ENCODE peak calls at places on chromosome 14, in eight cellular contexts. Z, N, W, K, G, P, Y and B are unnamed samples.

GRCh38 chr14:29442720-29443119 is 484.9 kb downstream of the PRKD1 start:
- DNase-seq in Y (peak), W (no peak), G (peak), K (no peak), N (no peak), Z (no peak), P (no peak), B (peak)

GRCh38 chr14:90276627-90277367 is 20.4 kb downstream of the PSMC1 start:
- DNase-seq in K (peak), P (peak), Y (no peak), N (peak), G (peak), W (peak), Z (no peak), B (no peak)

GRCh38 chr14:58104808-58105207 is 47.2 kb downstream of the ARMH4 start:
- DNase-seq in K (no peak), N (no peak), P (no peak), Z (no peak), Y (peak), W (no peak), G (peak), B (no peak)

GRCh38 chr14:80315681-80316080 is 104.4 kb upstream of the DIO2 start:
- DNase-seq in W (no peak), Y (peak), P (no peak), Z (no peak), N (no peak), K (no peak), G (no peak), B (no peak)

GRCh38 chr14:67410313-67410712 is 1.7 kb downstream of the PLEK2 start:
- DNase-seq in P (no peak), G (no peak), K (peak), Z (peak), Y (no peak), N (no peak), W (no peak), B (no peak)

GRCh38 chr14:82528011-82528410 is 994.4 kb upstream of the SEL1L start:
- DNase-seq in K (no peak), G (no peak), N (no peak), Z (no peak), W (no peak), Y (no peak), P (no peak), B (no peak)

GRCh38 chr14:59677771-59678211 is 101.2 kb upstream of the CCDC175 start:
- DNase-seq in W (no peak), P (no peak), Z (no peak), K (no peak), G (no peak), N (no peak), Y (peak), B (no peak)

GRCh38 chr14:64951724-64952123 is 9.2 kb upstream of the GPX2 start:
- DNase-seq in N (no peak), G (no peak), P (no peak), W (no peak), Z (no peak), Y (no peak), K (no peak), B (no peak)

GRCh38 chr14:96207686-96208085 is 3.0 kb downstream of the BDKRB2 start:
- DNase-seq in N (no peak), G (no peak), Z (no peak), K (no peak), Y (no peak), W (no peak), P (no peak), B (no peak)

GRCh38 chr14:23142826-23143225 is 23.8 kb upstream of the CEBPE start:
- DNase-seq in K (no peak), N (no peak), W (no peak), P (no peak), G (no peak), Z (no peak), Y (no peak), B (no peak)

GRCh38 chr14:80055226-80055625 is 156.1 kb downstream of the DIO2 start:
- DNase-seq in Z (no peak), P (no peak), K (no peak), W (no peak), Y (peak), N (no peak), G (no peak), B (no peak)

GRCh38 chr14:37969511-37969979 is 238.2 kb upstream of the SSTR1 start:
- DNase-seq in N (peak), K (no peak), G (no peak), Z (no peak), P (no peak), Y (no peak), W (no peak), B (no peak)

GRCh38 chr14:86237733-86238132 is 707.8 kb downstream of the FLRT2 start:
- DNase-seq in Y (no peak), P (no peak), Z (no peak), G (no peak), W (no peak), N (peak), K (no peak), B (no peak)

GRCh38 chr14:41285193-41285748 is 321.4 kb upstream of the LRFN5 start:
- DNase-seq in Y (peak), P (no peak), N (peak), G (peak), W (no peak), K (no peak), Z (peak), B (no peak)

GRCh38 chr14:104826858-104827172 is 25.9 kb downstream of the ZBTB42 start:
- DNase-seq in Y (no peak), N (no peak), W (no peak), P (no peak), Z (no peak), K (no peak), G (peak), B (no peak)

GRCh38 chr14:104826197-104826857 is 25.4 kb downstream of the ZBTB42 start:
- DNase-seq in N (peak), Y (peak), P (peak), G (peak), K (peak), Z (peak), W (peak), B (peak)

GRCh38 chr14:104827173-104828055 is 26.5 kb downstream of the ZBTB42 start:
- DNase-seq in N (peak), K (peak), Z (peak), P (peak), W (peak), Y (peak), G (peak), B (peak)

DNA sequence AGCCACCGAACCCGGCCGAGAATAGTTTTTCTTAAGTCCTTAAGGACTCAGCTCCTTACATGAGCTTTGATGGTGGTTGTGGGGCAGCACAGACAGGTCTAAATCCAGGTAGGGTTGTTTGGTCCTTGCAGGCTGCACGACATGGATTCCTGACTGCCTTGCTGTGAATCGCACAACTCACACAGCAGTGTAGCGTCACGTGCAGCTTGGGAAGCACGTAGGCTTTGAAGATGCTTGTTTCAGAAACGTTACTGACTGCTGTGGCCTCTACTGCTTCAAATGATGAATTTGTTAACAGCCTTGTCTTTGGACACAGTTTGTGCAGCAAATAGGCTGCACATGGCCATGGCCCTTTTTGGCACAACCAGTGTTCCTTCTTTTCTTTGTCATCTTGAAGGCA is 29.9 kb downstream of the ZBTB42 start:
- DNase-seq in K (no peak), N (peak), P (no peak), G (no peak), Y (no peak), W (no peak), Z (no peak), B (no peak)
- TF ChIP-seq CTCF in K (no peak), N (no peak), P (no peak), G (no peak), Y (no peak), W (no peak), Z (no peak), B (no peak)

DNA sequence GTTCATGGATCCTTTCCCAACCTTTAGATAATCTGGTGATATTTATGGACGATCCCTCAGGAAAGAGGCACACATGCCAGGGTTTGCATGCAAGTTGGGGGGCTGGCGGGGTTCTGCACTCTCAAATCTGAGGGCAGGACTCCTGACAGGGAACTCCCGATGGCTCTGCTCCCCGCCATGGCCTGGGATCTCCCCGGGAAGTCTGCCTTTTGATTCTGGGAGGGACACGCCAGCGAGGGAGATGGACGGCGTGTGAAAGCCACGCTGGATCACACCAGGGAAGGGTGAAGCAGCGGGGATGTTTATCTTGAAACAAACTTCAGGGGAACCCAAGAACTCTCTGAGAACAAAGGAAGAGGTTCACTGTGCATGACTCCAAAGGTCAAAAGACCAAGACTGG is 43.6 kb downstream of the LGMN start:
- DNase-seq in N (no peak), Z (no peak), G (no peak), W (no peak), P (no peak), K (no peak), Y (no peak), B (no peak)
- H3K4me3 ChIP-seq in N (no peak), Z (no peak), G (no peak), W (no peak), P (no peak), K (no peak), Y (no peak), B (no peak)

DNA sequence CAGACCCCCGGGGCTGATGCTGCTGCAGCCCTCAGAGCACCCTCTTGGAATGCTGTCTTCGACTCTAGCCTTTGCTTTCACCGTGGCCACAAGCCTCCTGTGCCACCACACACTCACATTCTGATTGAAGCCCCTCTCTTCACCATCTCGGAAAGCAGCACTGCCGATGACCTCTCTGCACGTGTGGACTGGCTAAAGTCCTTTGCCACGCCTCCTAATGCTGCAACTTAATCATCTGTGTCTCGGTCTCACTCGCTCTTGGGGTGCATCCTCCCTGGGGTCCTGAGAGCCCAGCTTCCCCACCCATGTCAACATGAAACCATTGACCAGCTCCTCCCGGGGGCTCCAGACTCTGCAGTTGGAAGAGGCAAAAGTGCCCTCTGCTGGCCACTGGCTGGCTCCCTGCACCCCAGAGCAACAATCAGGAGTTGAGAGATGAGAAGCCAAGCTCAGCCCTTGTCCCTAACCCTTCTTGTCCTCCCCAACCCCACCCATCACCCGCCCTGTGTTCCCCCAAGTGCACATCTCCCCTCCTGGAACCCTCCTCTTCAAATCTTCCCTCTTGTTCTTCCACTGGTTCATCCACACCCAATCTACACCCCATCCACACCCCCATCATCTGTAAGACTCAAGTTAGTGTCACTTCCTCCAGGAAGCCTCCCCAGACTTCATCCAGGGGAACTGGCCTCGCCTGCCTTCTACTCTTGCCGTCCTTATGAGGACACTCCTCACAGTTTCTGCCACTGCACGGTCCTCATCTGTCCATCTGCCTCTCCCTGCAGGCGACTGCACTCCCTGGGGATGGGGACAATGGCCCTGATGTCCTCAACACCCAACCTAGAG is 23.6 kb upstream of the FAM181A start:
- DNase-seq in N (peak), K (no peak), Z (no peak), W (no peak), Y (no peak), P (no peak), G (no peak), B (no peak)
- TF ChIP-seq CTCF in N (peak), K (peak), Z (no peak), W (no peak), Y (peak), P (peak), G (peak), B (peak)

GRCh38 chr14:102828201-102828600 is 51.0 kb downstream of the TRAF3 start:
- DNase-seq in W (no peak), G (peak), K (no peak), N (no peak), Z (no peak), P (no peak), Y (no peak), B (no peak)

GRCh38 chr14:102826161-102826560 is 48.9 kb downstream of the TRAF3 start:
- DNase-seq in P (no peak), K (no peak), Z (no peak), Y (no peak), W (peak), G (no peak), N (no peak), B (no peak)

GRCh38 chr14:102826751-102827675 is 49.8 kb downstream of the TRAF3 start:
- DNase-seq in Z (no peak), Y (no peak), P (no peak), N (no peak), W (peak), K (no peak), G (no peak), B (no peak)

GRCh38 chr14:102829106-102829505 is 51.9 kb downstream of the TRAF3 start:
- DNase-seq in G (peak), W (no peak), Z (no peak), P (no peak), Y (peak), K (no peak), N (no peak), B (no peak)

GRCh38 chr14:102827716-102828115 is 50.5 kb downstream of the TRAF3 start:
- DNase-seq in K (no peak), Y (no peak), W (peak), P (no peak), N (no peak), G (no peak), Z (no peak), B (no peak)
- H3K4me3 ChIP-seq in K (peak), Y (no peak), W (no peak), P (peak), N (no peak), G (no peak), Z (no peak), B (no peak)

GRCh38 chr14:50736932-50737419 is 68.9 kb upstream of the SAV1 start:
- DNase-seq in P (no peak), Y (no peak), K (no peak), W (no peak), Z (no peak), G (no peak), N (no peak), B (peak)

GRCh38 chr14:50739186-50739585 is 71.1 kb upstream of the SAV1 start:
- DNase-seq in P (no peak), G (no peak), K (no peak), W (no peak), Z (no peak), N (no peak), Y (no peak), B (no peak)

GRCh38 chr14:50733479-50733878 is 65.4 kb upstream of the SAV1 start:
- DNase-seq in Z (no peak), P (no peak), Y (peak), G (no peak), N (no peak), K (no peak), W (no peak), B (no peak)

GRCh38 chr14:50740858-50741257 is 72.8 kb upstream of the SAV1 start:
- DNase-seq in P (no peak), N (no peak), W (no peak), Z (no peak), Y (peak), G (peak), K (no peak), B (no peak)

DNA sequence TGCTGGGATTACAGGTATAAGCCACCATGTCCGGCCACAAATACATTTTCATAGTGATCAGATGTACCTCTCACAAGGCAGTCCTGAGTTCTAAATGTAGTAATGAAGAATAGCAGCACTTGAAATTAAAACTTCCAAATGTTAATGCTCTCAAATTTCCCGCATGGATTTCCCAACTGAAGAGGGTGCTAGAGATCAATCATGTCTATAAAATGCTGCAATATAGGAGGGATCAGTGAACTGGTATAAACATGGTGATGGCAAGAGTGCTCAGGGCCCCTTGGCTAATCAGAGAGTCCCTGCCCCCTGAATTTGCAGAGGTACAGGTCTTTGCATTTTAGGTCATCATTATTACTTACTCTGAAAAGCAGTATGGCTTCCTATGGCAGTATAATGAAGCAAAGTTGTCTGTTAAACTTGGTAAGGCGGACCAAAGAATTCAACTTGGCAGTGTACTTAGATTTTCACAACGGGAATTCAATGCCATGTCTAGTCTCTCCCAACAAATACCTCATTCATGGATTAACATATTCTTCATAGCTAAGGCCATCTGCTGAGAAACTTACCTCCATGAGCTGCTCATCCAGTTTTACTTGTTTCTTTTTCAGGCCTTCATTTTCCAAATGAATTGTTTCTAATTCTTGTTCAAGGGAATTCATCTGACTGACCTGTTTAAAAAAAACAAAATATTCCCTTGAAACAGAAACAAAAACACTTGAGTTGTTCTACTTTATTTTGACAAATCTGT is 67.0 kb upstream of the SAV1 start:
- DNase-seq in Z (no peak), P (no peak), G (no peak), K (no peak), N (no peak), W (no peak), Y (no peak), B (no peak)
- TF ChIP-seq CTCF in Z (no peak), P (no peak), G (no peak), K (no peak), N (peak), W (no peak), Y (no peak), B (no peak)

GRCh38 chr14:100374270-100374669 is 51.1 kb downstream of the SLC25A47 start:
- DNase-seq in K (no peak), Z (no peak), Y (no peak), W (no peak), N (no peak), P (no peak), G (no peak), B (peak)
- H3K4me3 ChIP-seq in K (peak), Z (no peak), Y (peak), W (peak), N (peak), P (peak), G (no peak), B (peak)

GRCh38 chr14:68790656-68791077 is 2.2 kb downstream of the ZFP36L1 start:
- DNase-seq in N (peak), G (peak), W (peak), K (no peak), Z (peak), P (no peak), Y (no peak), B (no peak)

GRCh38 chr14:68787235-68787727 is 5.6 kb downstream of the ZFP36L1 start:
- DNase-seq in Z (no peak), Y (no peak), G (peak), K (no peak), P (no peak), N (peak), W (no peak), B (peak)

GRCh38 chr14:68788275-68789001 is 4.4 kb downstream of the ZFP36L1 start:
- DNase-seq in Z (no peak), W (no peak), G (no peak), N (no peak), Y (peak), K (no peak), P (no peak), B (no peak)

GRCh38 chr14:68789798-68790655 is 2.8 kb downstream of the ZFP36L1 start:
- DNase-seq in P (no peak), G (peak), K (no peak), Z (no peak), Y (peak), N (peak), W (peak), B (no peak)

GRCh38 chr14:68789002-68789797 is 3.7 kb downstream of the ZFP36L1 start:
- DNase-seq in K (peak), G (peak), Z (peak), P (peak), N (peak), W (peak), Y (peak), B (peak)
- TF ChIP-seq CTCF in K (peak), G (peak), Z (peak), P (peak), N (peak), W (peak), Y (peak), B (peak)